ENCODE peak calls at places on chromosomes 12 and 14, in five cellular contexts. R, G, J, Y and L are unnamed samples.

GRCh38 chr12:124376435-124376834 is 81.5 kb downstream of the RFLNA start:
- DNase-seq in G (no peak), R (no peak), Y (no peak), J (no peak), L (no peak)

GRCh38 chr12:85530486-85530885 is 250.5 kb downstream of the ALX1 start:
- DNase-seq in Y (no peak), R (no peak), G (no peak), J (no peak), L (no peak)

GRCh38 chr14:72607386-72608125 is 286.3 kb downstream of the DPF3 start:
- DNase-seq in G (no peak), Y (no peak), J (no peak), R (no peak), L (peak)

GRCh38 chr14:73757381-73757780 is 43.2 kb upstream of the PNMA1 start:
- DNase-seq in Y (no peak), G (no peak), R (no peak), J (no peak), L (no peak)

GRCh38 chr12:3315201-3315661 is 175.8 kb upstream of the PRMT8 start:
- DNase-seq in R (no peak), Y (no peak), G (no peak), J (peak), L (no peak)

GRCh38 chr12:102514696-102515095 is 34.3 kb upstream of the IGF1 start:
- DNase-seq in R (no peak), Y (no peak), G (no peak), J (no peak), L (no peak)

GRCh38 chr14:48536318-48536717 is 860.9 kb upstream of the MDGA2 start:
- DNase-seq in J (no peak), Y (no peak), G (no peak), R (no peak), L (no peak)

GRCh38 chr14:102442241-102443211 is 67.0 kb downstream of the ANKRD9 start:
- DNase-seq in J (no peak), R (no peak), Y (no peak), G (no peak), L (no peak)

GRCh38 chr12:112543666-112544185 is 125.0 kb downstream of the PTPN11 start:
- DNase-seq in R (no peak), G (no peak), Y (no peak), J (no peak), L (no peak)

GRCh38 chr12:105409881-105410471 is 79.5 kb downstream of the C12orf75 start:
- DNase-seq in R (no peak), Y (no peak), J (peak), G (no peak), L (no peak)

GRCh38 chr14:96187216-96188050 is 17.2 kb upstream of the BDKRB2 start:
- DNase-seq in G (no peak), R (no peak), J (no peak), Y (no peak), L (no peak)

GRCh38 chr14:97976861-97977260 is 1179.7 kb downstream of the VRK1 start:
- DNase-seq in J (no peak), G (no peak), R (no peak), Y (no peak), L (no peak)

GRCh38 chr14:92794547-92794941 is 439 bp downstream of the GOLGA5 start:
- DNase-seq in Y (no peak), G (no peak), R (no peak), J (no peak), L (no peak)

GRCh38 chr12:21539797-21540196 is 13.7 kb downstream of the SPX start:
- DNase-seq in G (no peak), R (no peak), J (peak), Y (no peak), L (no peak)

GRCh38 chr12:58883576-58884334 is 36.5 kb downstream of the LRIG3 start:
- DNase-seq in J (no peak), R (no peak), Y (no peak), G (no peak), L (no peak)

GRCh38 chr12:99029502-99030271 is 384.6 kb downstream of the APAF1 start:
- DNase-seq in J (no peak), Y (no peak), G (no peak), R (no peak), L (no peak)

GRCh38 chr12:113498490-113498889 is 26.8 kb upstream of the LHX5 start:
- DNase-seq in R (no peak), Y (no peak), J (no peak), G (no peak), L (no peak)

GRCh38 chr12:89353188-89353822 is 1.0 kb upstream of the DUSP6 start:
- DNase-seq in Y (peak), J (peak), R (peak), G (peak), L (no peak)

GRCh38 chr12:29552994-29553748 is 55.7 kb upstream of the OVCH1 start:
- DNase-seq in G (no peak), Y (no peak), J (no peak), R (no peak), L (no peak)

GRCh38 chr14:94681300-94682060 is 69.3 kb downstream of the SERPINA3 start:
- DNase-seq in R (no peak), Y (no peak), J (peak), G (no peak), L (no peak)

GRCh38 chr12:45435945-45436710 is 220.2 kb downstream of the ANO6 start:
- DNase-seq in R (no peak), G (no peak), Y (no peak), J (no peak), L (no peak)

GRCh38 chr12:32993404-32993803 is 96.8 kb upstream of the PKP2 start:
- DNase-seq in Y (no peak), G (no peak), J (no peak), R (no peak), L (no peak)

GRCh38 chr12:12384601-12385321 is 27.9 kb downstream of the BORCS5 start:
- DNase-seq in G (peak), J (no peak), R (peak), Y (no peak), L (peak)

GRCh38 chr14:91363776-91364523 is 53.7 kb downstream of the CCDC88C start:
- DNase-seq in Y (no peak), G (no peak), R (no peak), J (no peak), L (no peak)

GRCh38 chr14:93019970-93020369 is 95.8 kb downstream of the ITPK1 start:
- DNase-seq in Y (no peak), J (no peak), G (no peak), R (no peak), L (no peak)

GRCh38 chr14:77133718-77134338 is 7.8 kb downstream of the ZDHHC22 start:
- DNase-seq in J (no peak), R (peak), G (peak), Y (peak), L (peak)

GRCh38 chr14:77880056-77880455 is 80.1 kb downstream of the ADCK1 start:
- DNase-seq in J (peak), R (no peak), G (no peak), Y (no peak), L (no peak)